ENCODE peak calls at places on chromosomes 3 and 15, in four cellular contexts. R is K562, J is GM12878, T is HepG2. I is an unnamed sample. For H3K79me2, the result is how much of the 10 kb centered on the place peaks cover.

GRCh38 chr15:66955871-66956585 is 109.4 kb upstream of the SMAD3 start:
- DNase-seq in R (no peak), J (no peak), T (no peak), I (no peak)

GRCh38 chr3:106063909-106064308 is 195.1 kb upstream of the CBLB start:
- DNase-seq in R (no peak), T (no peak), J (no peak), I (no peak)

GRCh38 chr3:11953778-11954177 is 50.4 kb upstream of the SYN2 start:
- DNase-seq in T (no peak), J (no peak), R (no peak), I (no peak)

GRCh38 chr3:19105826-19106225 is 42.5 kb upstream of the KCNH8 start:
- DNase-seq in R (no peak), J (no peak), T (no peak), I (no peak)

GRCh38 chr3:62127116-62127515 is 246.2 kb downstream of the FEZF2 start:
- DNase-seq in R (no peak), T (no peak), J (no peak), I (no peak)

GRCh38 chr3:4757949-4758855 is 221.0 kb upstream of the BHLHE40 start:
- DNase-seq in J (no peak), T (no peak), R (no peak), I (peak)

GRCh38 chr15:38846351-38846750 is 281.7 kb upstream of the RASGRP1 start:
- DNase-seq in T (no peak), R (no peak), J (no peak), I (no peak)

GRCh38 chr3:47016086-47016933 is 36.8 kb downstream of the NBEAL2 start:
- DNase-seq in J (no peak), T (no peak), R (peak), I (peak)

GRCh38 chr15:81304226-81304625 is 19.7 kb downstream of the STARD5 start:
- DNase-seq in J (no peak), T (no peak), R (no peak), I (no peak)

GRCh38 chr3:12178091-12178820 is 19.5 kb upstream of the TIMP4 start:
- DNase-seq in R (no peak), T (no peak), J (no peak), I (no peak)

GRCh38 chr15:75177360-75178071 is 24.2 kb upstream of the C15orf39 start:
- DNase-seq in R (no peak), J (no peak), T (no peak), I (no peak)

GRCh38 chr3:151901282-151901945 is 28.0 kb downstream of the SUCNR1 start:
- DNase-seq in T (no peak), R (no peak), J (no peak), I (no peak)

GRCh38 chr3:79339846-79340245 is 428.0 kb downstream of the ROBO1 start:
- DNase-seq in T (no peak), R (no peak), J (no peak), I (no peak)

GRCh38 chr3:29168686-29169085 is 112.2 kb upstream of the RBMS3 start:
- DNase-seq in R (no peak), T (no peak), J (no peak), I (no peak)

GRCh38 chr3:94303266-94303665 is 240.4 kb downstream of the NSUN3 start:
- DNase-seq in J (no peak), T (no peak), R (no peak), I (no peak)

GRCh38 chr3:5138214-5138981 is 16.3 kb downstream of the ARL8B start:
- DNase-seq in J (no peak), T (peak), R (no peak), I (no peak)

GRCh38 chr15:67824157-67824899 is 981 bp upstream of the SKOR1 start:
- DNase-seq in J (no peak), T (no peak), R (no peak), I (peak)

GRCh38 chr3:44427683-44428082 is 49.8 kb downstream of the ZNF445 start:
- DNase-seq in J (no peak), R (no peak), T (peak), I (peak)

GRCh38 chr3:112689989-112690388 is 49.0 kb upstream of the CCDC80 start:
- DNase-seq in R (no peak), T (no peak), J (no peak), I (no peak)

GRCh38 chr3:143847787-143848631 is at the start of gene SLC9A9:
- DNase-seq in J (peak), T (no peak), R (peak), I (peak)

GRCh38 chr3:136728918-136729317 is 23.3 kb downstream of the STAG1 start:
- DNase-seq in R (no peak), T (no peak), J (no peak), I (peak)

GRCh38 chr15:76341366-76342045 is 4.9 kb downstream of the ISL2 start:
- DNase-seq in R (no peak), T (no peak), J (no peak), I (peak)

GRCh38 chr3:9226326-9226725 is 23.1 kb downstream of the SRGAP3 start:
- DNase-seq in R (no peak), J (no peak), T (no peak), I (no peak)

GRCh38 chr3:116663161-116663885 is 46.3 kb upstream of the TUSC7 start:
- DNase-seq in J (no peak), T (no peak), R (no peak), I (peak)

GRCh38 chr3:21542656-21543379 is 208.2 kb downstream of the ZNF385D start:
- DNase-seq in T (no peak), J (no peak), R (peak), I (peak)

GRCh38 chr15:75672646-75673425 is 25.1 kb downstream of the SNX33 start:
- DNase-seq in R (no peak), T (no peak), J (no peak), I (peak)

GRCh38 chr3:61172684-61173083 is 78.6 kb downstream of the FHIT start:
- DNase-seq in T (peak), J (no peak), R (no peak), I (peak)

GRCh38 chr15:76199106-76200082 is 111.9 kb downstream of the ETFA start:
- DNase-seq in R (peak), J (no peak), T (no peak), I (no peak)

GRCh38 chr3:167030059-167030458 is 350.0 kb downstream of the ZBBX start:
- DNase-seq in J (no peak), R (no peak), T (no peak), I (no peak)

GRCh38 chr15:89825264-89825940 is 10.8 kb upstream of the ANPEP start:
- DNase-seq in R (no peak), J (no peak), T (no peak), I (no peak)

GRCh38 chr3:29281265-29282228 is 676 bp downstream of the RBMS3 start:
- DNase-seq in T (no peak), R (no peak), J (peak), I (no peak)

GRCh38 chr15:82648257-82649103 is 1.3 kb upstream of the CPEB1 start:
- DNase-seq in J (no peak), T (no peak), R (peak), I (peak)

GRCh38 chr15:51076898-51077564 is 17.7 kb downstream of the TNFAIP8L3 start:
- DNase-seq in R (no peak), T (no peak), J (peak), I (peak)

GRCh38 chr15:86139828-86140227 is 60.2 kb downstream of the AGBL1 start:
- DNase-seq in T (no peak), J (no peak), R (peak), I (peak)

GRCh38 chr15:25450163-25450562 is 11.3 kb upstream of the UBE3A start:
- DNase-seq in T (no peak), J (no peak), R (no peak), I (no peak)

GRCh38 chr3:122377975-122378374 is 5.1 kb downstream of the MIX23 start:
- DNase-seq in R (no peak), J (no peak), T (no peak), I (no peak)
- H3K79me2 ChIP-seq in R (half or more), J (under half), T (half or more), I (half or more)

DNA sequence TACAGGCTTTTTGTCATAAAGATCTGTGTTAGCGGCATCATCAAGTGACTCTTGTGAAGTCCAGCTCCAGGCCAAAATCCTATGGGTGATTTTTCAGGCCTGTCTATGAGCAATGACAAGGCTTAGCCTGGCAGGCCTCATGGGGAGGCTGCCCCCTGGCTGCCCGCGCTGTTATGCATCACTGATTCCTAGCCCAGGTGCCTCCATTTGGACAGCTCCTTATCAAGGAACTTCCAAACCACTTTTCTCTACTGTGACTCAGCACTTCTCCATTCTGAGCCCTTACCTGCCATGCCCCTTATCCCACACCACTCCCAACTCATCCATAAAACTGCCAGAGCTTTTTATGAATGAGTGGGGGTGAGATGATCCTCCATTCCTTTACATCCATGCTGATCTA is 91.5 kb upstream of the C3orf80 start:
- DNase-seq in J (no peak), T (peak), R (peak), I (peak)
- TF ChIP-seq CREB1 in J (no peak), T (no peak), R (no peak), I (no peak)

GRCh38 chr3:30539214-30539613 is 67.2 kb upstream of the TGFBR2 start:
- DNase-seq in R (no peak), J (no peak), T (no peak), I (no peak)

GRCh38 chr3:30538787-30539186 is 67.6 kb upstream of the TGFBR2 start:
- DNase-seq in T (no peak), R (no peak), J (no peak), I (no peak)

GRCh38 chr3:30535515-30535914 is 70.9 kb upstream of the TGFBR2 start:
- DNase-seq in R (no peak), J (no peak), T (no peak), I (no peak)

GRCh38 chr3:30542897-30543296 is 63.5 kb upstream of the TGFBR2 start:
- DNase-seq in T (no peak), J (no peak), R (no peak), I (no peak)

GRCh38 chr3:30539772-30540171 is 66.6 kb upstream of the TGFBR2 start:
- DNase-seq in T (no peak), J (no peak), R (no peak), I (no peak)
- TF ChIP-seq JUNB in T (no peak), J (no peak), R (no peak), I (no peak)

GRCh38 chr15:41424809-41425208 is 7.9 kb downstream of the RTF1 start:
- DNase-seq in J (no peak), R (no peak), T (no peak), I (peak)

GRCh38 chr15:41435037-41435786 is 18.3 kb downstream of the RTF1 start:
- DNase-seq in T (no peak), R (no peak), J (no peak), I (no peak)

GRCh38 chr15:41423979-41424659 is 7.2 kb downstream of the RTF1 start:
- DNase-seq in J (peak), T (no peak), R (no peak), I (no peak)

DNA sequence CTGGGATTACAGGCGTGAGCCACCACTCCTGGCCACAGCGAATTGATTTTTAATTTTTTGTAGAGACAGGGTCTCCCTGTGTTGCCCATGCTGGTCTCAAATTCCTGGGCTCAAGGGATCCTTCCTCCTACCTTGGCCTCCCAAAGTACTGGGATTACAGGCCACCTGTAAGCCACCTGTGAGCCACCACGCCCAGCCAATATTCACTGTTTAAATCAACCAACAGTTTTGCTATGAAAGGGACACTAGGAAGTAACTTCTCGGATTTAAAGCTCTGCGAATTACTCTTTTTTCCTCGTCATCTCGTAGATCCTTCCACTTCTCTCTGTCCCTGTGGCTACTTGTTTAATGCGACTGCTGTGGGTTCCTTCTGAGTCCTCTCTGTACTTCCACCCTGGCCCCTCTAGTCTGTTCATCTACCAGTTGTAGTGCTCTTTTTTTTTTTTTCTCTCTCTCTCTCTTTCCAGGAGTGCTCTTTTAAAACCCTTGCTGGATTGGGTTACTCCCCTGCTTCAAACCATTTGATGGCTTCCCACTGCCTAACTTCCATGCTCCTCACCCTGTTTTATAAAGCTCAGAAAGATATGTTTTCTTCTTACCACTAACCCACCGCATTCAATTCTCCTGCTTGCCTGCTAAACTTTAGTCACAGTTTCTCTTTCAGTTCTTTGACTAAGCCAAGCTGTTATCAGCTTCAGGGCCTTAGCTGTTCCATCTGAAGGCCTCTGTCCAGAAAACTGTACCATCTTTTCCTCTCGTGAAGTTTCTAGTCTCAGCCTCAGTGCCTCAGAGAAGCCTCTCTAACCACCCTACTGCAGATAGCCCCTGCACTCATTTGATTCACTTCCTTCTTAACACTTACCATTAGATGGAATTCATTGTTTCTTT is 12.4 kb downstream of the RTF1 start:
- DNase-seq in J (peak), T (no peak), R (no peak), I (no peak)
- H3K79me2 ChIP-seq in J (half or more), T (under half), R (half or more), I (half or more)

GRCh38 chr3:31277582-31277981 is 255.1 kb upstream of the STT3B start:
- DNase-seq in R (no peak), J (no peak), T (no peak), I (no peak)

GRCh38 chr3:31275583-31275982 is 257.1 kb upstream of the STT3B start:
- DNase-seq in J (no peak), R (no peak), T (no peak), I (no peak)

GRCh38 chr3:31275038-31275562 is 257.6 kb upstream of the STT3B start:
- DNase-seq in J (no peak), T (peak), R (no peak), I (peak)

GRCh38 chr3:31278532-31278931 is 254.2 kb upstream of the STT3B start:
- DNase-seq in T (no peak), R (no peak), J (no peak), I (no peak)

GRCh38 chr3:31274406-31275024 is 258.2 kb upstream of the STT3B start:
- DNase-seq in R (no peak), J (no peak), T (no peak), I (no peak)
- TF ChIP-seq CREB1 in R (no peak), J (no peak), T (no peak), I (no peak)

DNA sequence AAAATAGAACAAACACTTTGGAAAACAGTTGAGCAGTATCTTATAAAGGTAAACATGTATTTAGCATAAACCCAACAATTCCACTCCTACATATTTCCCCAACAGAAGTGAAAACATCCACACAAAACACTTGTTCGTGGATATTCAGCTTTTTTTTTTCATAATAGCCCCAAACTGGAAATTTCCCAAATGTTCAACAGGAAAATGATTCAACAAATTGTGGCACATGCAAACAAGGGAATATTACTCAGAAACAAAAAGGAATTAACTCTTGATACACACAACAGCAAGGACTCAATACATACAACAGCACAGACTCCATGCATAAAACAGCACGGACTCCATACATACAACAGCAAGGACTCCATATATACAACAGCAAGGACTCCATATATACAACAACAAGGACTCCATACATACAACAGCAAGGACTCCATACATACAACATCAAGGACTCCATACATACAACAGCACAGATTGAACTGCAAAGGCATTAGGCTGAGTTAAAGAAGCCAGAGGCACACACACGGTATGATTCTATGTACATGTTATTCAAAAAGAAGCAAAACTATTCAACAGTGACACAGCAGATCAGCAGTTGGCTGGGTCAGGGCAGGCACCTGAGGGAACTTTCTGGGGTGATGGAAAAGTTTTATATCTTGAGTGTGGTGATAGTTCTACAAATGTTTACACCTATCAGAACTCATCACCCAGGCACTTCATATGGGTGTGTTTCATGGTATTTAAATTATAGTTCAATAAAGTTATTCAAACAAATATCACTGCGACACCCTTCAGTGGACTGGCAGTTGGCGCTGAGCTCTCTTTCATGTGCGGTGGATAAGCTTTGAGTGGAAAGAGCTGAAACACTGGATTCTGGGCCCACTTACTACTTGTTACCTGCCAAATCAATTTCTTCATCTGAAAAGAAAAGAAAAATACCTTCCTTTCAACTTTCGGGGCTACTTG is 28.2 kb downstream of the RFTN1 start:
- DNase-seq in J (no peak), T (no peak), R (no peak), I (no peak)
- TF ChIP-seq JUNB in J (no peak), T (no peak), R (no peak), I (no peak)

GRCh38 chr15:63530235-63530634 is 25.8 kb downstream of the USP3 start:
- DNase-seq in R (no peak), T (no peak), J (no peak), I (no peak)

GRCh38 chr15:63530762-63531299 is 26.4 kb downstream of the USP3 start:
- DNase-seq in R (no peak), J (peak), T (no peak), I (no peak)

GRCh38 chr15:63524316-63525015 is 20.1 kb downstream of the USP3 start:
- DNase-seq in J (no peak), T (no peak), R (peak), I (no peak)

GRCh38 chr15:63531586-63531985 is 27.2 kb downstream of the USP3 start:
- DNase-seq in T (no peak), J (no peak), R (peak), I (peak)

GRCh38 chr15:63528138-63528659 is 23.8 kb downstream of the USP3 start:
- DNase-seq in J (no peak), R (no peak), T (no peak), I (no peak)
- H3K79me2 ChIP-seq in J (half or more), R (half or more), T (half or more), I (under half)

GRCh38 chr3:99639579-99639978 is 1.2 kb downstream of the COL8A1 start:
- DNase-seq in T (no peak), J (no peak), R (no peak), I (no peak)
- TF ChIP-seq CREB1 in T (no peak), J (no peak), R (no peak), I (no peak)

GRCh38 chr3:132289311-132289710 is 27.9 kb upstream of the ACP3 start:
- DNase-seq in R (no peak), T (no peak), J (no peak), I (no peak)
- TF ChIP-seq JUNB in R (no peak), T (no peak), J (no peak), I (no peak)

DNA sequence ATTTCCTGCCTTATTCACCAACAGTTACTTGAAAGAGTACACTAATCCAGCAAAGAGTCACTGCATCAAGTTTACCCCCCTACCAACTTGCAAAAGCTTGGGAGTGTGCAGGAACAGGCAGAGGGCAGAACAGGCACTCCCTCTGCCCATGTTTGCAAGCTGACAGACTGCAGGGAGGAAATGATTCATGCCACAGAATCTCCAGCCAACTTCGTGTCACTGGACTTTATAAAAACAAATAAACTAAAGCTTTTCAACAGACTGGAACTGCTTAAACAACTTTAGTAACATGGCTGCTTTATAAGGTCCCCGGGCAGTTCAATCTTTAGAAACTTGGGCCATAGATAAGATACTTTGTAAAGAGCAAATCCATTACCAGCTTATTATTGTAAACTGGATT is 129.5 kb downstream of the THRB start:
- DNase-seq in R (no peak), T (peak), J (no peak), I (no peak)
- H3K79me2 ChIP-seq in R (under half), T (under half), J (under half), I (under half)